ENCODE peak calls at places on chromosomes 13 and 19, in seven cellular contexts. S, V, N, T, H, E and M are unnamed samples.

GRCh38 chr13:39297664-39298171 is 259.5 kb downstream of the NHLRC3 start:
- DNase-seq in H (no peak), S (no peak), V (no peak), N (no peak), T (no peak), E (no peak), M (no peak)

GRCh38 chr19:12095111-12095790 is 30.7 kb downstream of the ZNF844 start:
- DNase-seq in S (peak; percentile 70), V (no peak), T (no peak), N (no peak), H (no peak), E (no peak), M (no peak)

GRCh38 chr13:29319451-29319850 is 276.0 kb downstream of the SLC7A1 start:
- DNase-seq in S (no peak), V (no peak), H (no peak), T (peak; percentile 35), E (no peak), N (no peak), M (no peak)

GRCh38 chr19:2266183-2266993 is 10.2 kb upstream of the JSRP1 start:
- DNase-seq in E (peak; percentile 60), H (peak; percentile 88), T (no peak), S (peak; percentile 68), V (peak; percentile 68), N (no peak), M (peak; percentile 95)

GRCh38 chr13:33997574-33997973 is 179.6 kb downstream of the RFC3 start:
- DNase-seq in V (no peak), T (no peak), E (no peak), S (no peak), N (no peak), H (no peak), M (no peak)

GRCh38 chr19:4097501-4097900 is 26.4 kb downstream of the MAP2K2 start:
- DNase-seq in S (no peak), T (no peak), V (no peak), H (peak; percentile 43), N (peak; percentile 84), E (no peak), M (no peak)

GRCh38 chr13:45331981-45332830 is 8.8 kb downstream of the TPT1 start:
- DNase-seq in N (no peak), S (peak; percentile 61), T (no peak), V (no peak), E (no peak), H (no peak), M (no peak)

GRCh38 chr13:34748561-34748960 is 193.5 kb upstream of the NBEA start:
- DNase-seq in V (no peak), N (no peak), S (no peak), E (no peak), T (no peak), H (no peak), M (no peak)

GRCh38 chr19:51147663-51148062 is 5.6 kb downstream of the SIGLEC7 start:
- DNase-seq in H (no peak), N (no peak), V (no peak), T (no peak), E (no peak), S (no peak), M (no peak)
- H3K27ac ChIP-seq in H (peak overlapping the region; percentile 78), N (no peak overlapping the region), V (no peak overlapping the region), T (no peak overlapping the region), E (no peak overlapping the region), S (no peak overlapping the region), M (peak overlapping the region; percentile 15)

DNA sequence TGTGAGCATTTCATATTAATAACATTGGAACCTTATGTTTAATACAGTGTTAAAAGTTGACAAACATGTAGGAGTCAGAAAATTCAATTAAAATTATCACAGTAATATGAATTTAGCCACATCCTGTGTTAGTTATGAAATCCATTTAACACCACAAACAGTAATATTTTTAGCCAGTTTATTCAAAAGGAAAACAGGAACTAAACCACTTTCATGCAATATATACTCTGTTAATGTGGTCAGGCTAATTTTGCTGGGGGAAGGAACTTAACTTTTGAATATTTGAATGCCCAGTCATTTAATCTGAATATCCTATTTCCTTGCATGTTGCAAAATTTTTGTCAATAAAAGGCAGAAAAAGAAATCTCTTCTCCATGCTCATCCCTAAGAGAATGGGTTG is 14.9 kb upstream of the ALOX5AP start:
- DNase-seq in V (no peak), T (no peak), S (peak; percentile 18), N (no peak), H (no peak), E (no peak), M (no peak)
- H3K27ac ChIP-seq in V (no peak overlapping the region), T (no peak overlapping the region), S (no peak overlapping the region), N (no peak overlapping the region), H (no peak overlapping the region), E (no peak overlapping the region), M (peak overlapping the region; percentile 53)

GRCh38 chr13:30382836-30383525 is 39.3 kb upstream of the UBE2L5 start:
- DNase-seq in T (no peak), S (no peak), H (no peak), V (no peak), N (no peak), E (no peak), M (no peak)

DNA sequence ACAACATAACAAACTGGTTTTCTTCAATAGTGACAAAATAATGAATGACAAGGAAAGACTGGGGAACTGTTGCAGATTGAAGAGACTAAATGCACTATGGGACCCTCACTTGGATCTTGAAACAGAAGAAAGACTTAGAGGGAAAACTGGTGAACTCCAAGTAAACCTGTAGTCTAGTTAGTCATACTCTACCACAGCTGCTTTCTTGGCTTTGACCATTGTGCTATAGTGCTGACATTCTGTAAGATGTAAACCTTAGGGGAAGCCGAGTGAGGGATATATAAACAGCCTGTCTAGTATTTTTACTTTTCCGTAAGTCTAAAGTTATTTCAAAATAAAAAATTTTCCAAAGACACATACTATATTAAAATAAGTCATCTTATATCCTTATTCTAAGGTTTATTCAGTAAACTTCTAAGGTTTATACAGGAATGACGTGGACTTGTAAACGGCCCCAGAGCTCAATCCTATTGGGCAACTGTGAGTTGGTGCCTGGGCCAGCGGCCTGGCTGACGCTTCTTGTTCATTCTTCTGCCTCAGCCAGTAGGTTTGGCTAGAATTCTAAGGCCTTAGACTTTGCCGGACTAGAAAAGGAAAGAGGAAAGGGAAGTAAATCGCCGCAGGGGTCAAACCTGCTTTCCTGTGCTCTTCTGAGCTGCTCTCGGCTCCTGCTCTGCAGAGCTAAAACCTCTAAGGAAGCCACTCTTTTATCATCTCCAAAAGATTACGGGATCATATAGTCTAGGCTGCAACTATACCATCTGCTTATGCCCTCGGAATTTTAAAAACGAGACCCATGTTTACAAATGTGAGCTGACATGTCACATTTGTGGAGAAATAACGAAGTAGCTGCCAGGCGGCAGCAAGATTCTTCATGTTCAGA is 33.7 kb upstream of the UBE2L5 start:
- DNase-seq in N (no peak), T (no peak), E (no peak), V (no peak), S (peak; percentile 75), H (no peak), M (no peak)
- H3K27ac ChIP-seq in N (no peak overlapping the region), T (no peak overlapping the region), E (no peak overlapping the region), V (no peak overlapping the region), S (peak overlapping the region; percentile 66), H (peak overlapping the region; percentile 58), M (peak overlapping the region; percentile 38)

GRCh38 chr19:17796838-17797168 is 1.9 kb downstream of the B3GNT3 start:
- DNase-seq in V (no peak), T (no peak), H (no peak), S (no peak), E (no peak), N (no peak), M (no peak)
- H3K27ac ChIP-seq in V (no peak overlapping the region), T (no peak overlapping the region), H (no peak overlapping the region), S (no peak overlapping the region), E (no peak overlapping the region), N (no peak overlapping the region), M (no peak overlapping the region)